ENCODE peak calls at places on chromosomes 5 and 9, in five cellular contexts. H, J, C, S and P are unnamed samples.

GRCh38 chr5:79924936-79925893 is 65.8 kb downstream of the MTX3 start:
- DNase-seq in J (no peak), C (peak; percentile 12), H (no peak), S (no peak), P (no peak)

GRCh38 chr5:16057277-16057676 is 122.3 kb downstream of the MARCHF11 start:
- DNase-seq in H (no peak), C (no peak), J (no peak), S (no peak), P (no peak)

GRCh38 chr9:108166509-108166908 is 676.9 kb upstream of the KLF4 start:
- DNase-seq in H (no peak), J (no peak), C (no peak), S (no peak), P (no peak)

GRCh38 chr5:43802119-43802518 is 199.1 kb downstream of the NNT start:
- DNase-seq in J (no peak), S (no peak), H (no peak), C (no peak), P (no peak)

GRCh38 chr9:70131296-70131695 is 87.6 kb downstream of the MAMDC2 start:
- DNase-seq in H (no peak), S (no peak), C (no peak), J (no peak), P (no peak)

GRCh38 chr9:34010979-34011378 is 37.7 kb downstream of the UBAP2 start:
- DNase-seq in C (peak; percentile 23), S (no peak), J (no peak), H (peak; percentile 8), P (no peak)

GRCh38 chr9:72551306-72551705 is 29.9 kb downstream of the TMC1 start:
- DNase-seq in C (no peak), S (no peak), J (no peak), H (no peak), P (no peak)

GRCh38 chr9:110753734-110754231 is 85.2 kb downstream of the MUSK start:
- DNase-seq in H (no peak), S (no peak), J (no peak), C (no peak), P (no peak)

GRCh38 chr9:127021664-127022337 is 100.6 kb downstream of the ANGPTL2 start:
- DNase-seq in J (peak; percentile 89), H (no peak), S (peak; percentile 89), C (no peak), P (peak; percentile 21)

GRCh38 chr9:131613346-131613745 is 68.0 kb downstream of the PRRT1B start:
- DNase-seq in S (no peak), H (no peak), J (no peak), C (no peak), P (no peak)

GRCh38 chr5:124410539-124410938 is 335.9 kb downstream of the ZNF608 start:
- DNase-seq in J (no peak), C (no peak), S (no peak), H (no peak), P (no peak)

GRCh38 chr9:35548571-35548970 is 56.5 kb upstream of the TESK1 start:
- DNase-seq in J (no peak), S (no peak), H (no peak), C (no peak), P (no peak)

GRCh38 chr5:157280511-157280910 is 14.6 kb downstream of the CYFIP2 start:
- DNase-seq in J (no peak), H (no peak), C (no peak), S (no peak), P (no peak)

GRCh38 chr5:157282150-157282549 is 16.2 kb downstream of the CYFIP2 start:
- DNase-seq in C (no peak), H (no peak), J (no peak), S (no peak), P (no peak)

GRCh38 chr5:157278319-157279037 is 12.6 kb downstream of the CYFIP2 start:
- DNase-seq in H (no peak), S (no peak), C (no peak), J (no peak), P (no peak)

GRCh38 chr5:157280927-157281326 is 15.0 kb downstream of the CYFIP2 start:
- DNase-seq in H (no peak), J (no peak), C (no peak), S (no peak), P (no peak)

DNA sequence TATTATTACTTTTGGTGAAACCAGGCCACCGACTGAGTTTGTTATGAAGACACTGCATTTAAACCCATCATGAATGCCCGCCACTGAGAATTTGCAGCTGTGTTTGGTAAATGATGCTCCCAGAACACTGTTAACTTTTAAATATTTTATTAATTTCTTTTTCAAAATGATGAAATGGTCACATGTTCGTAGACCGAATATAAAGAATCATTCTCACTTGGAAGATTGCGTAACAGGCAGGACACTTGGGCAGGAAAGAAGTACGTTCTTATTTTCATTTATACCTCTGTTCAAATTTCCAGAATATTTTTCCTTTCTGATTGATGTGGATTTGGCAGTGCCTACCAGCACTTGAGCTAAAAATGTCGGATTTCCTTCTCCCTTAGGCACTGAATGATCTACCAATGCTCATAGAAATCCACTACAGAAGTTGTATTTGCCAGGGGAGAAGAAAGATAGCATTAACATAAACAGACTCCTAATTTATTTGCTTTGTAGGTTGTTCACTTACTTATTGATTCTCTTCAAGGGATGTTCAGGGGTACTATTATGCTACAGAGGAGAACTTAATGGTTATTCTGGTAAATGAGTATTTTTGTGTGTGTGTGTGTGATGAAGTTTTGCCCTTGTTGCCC is 13.8 kb downstream of the CYFIP2 start:
- DNase-seq in S (no peak), H (no peak), J (no peak), C (no peak), P (no peak)
- H3K27ac ChIP-seq in S (peak overlapping the region; percentile 57), H (no peak overlapping the region), J (no peak overlapping the region), C (no peak overlapping the region), P (no peak overlapping the region)

GRCh38 chr5:149273950-149274349 is 2.3 kb downstream of the AFAP1L1 start:
- DNase-seq in J (no peak), C (no peak), H (no peak), S (no peak), P (no peak)

GRCh38 chr5:149268928-149269557 is 2.6 kb upstream of the AFAP1L1 start:
- DNase-seq in H (peak; percentile 55), J (no peak), S (no peak), C (peak; percentile 71), P (no peak)

GRCh38 chr5:149273237-149273636 is 1.6 kb downstream of the AFAP1L1 start:
- DNase-seq in H (no peak), C (no peak), J (no peak), S (no peak), P (no peak)

GRCh38 chr5:149271195-149271716 is 403 bp upstream of the AFAP1L1 start:
- DNase-seq in J (peak; percentile 18), S (no peak), C (peak; percentile 31), H (no peak), P (no peak)

GRCh38 chr5:149271717-149272558 is at the start of gene AFAP1L1:
- DNase-seq in J (peak; percentile 80), S (peak; percentile 82), C (peak; percentile 57), H (peak; percentile 23), P (peak; percentile 53)
- H3K4me3 ChIP-seq in J (peak within 1 kb of the TSS; percentile 75), S (peak within 1 kb of the TSS; percentile 73), C (peak within 1 kb of the TSS; percentile 69), H (peak within 1 kb of the TSS; percentile 64), P (peak within 1 kb of the TSS; percentile 63)

GRCh38 chr5:72816297-72817075 is at the start of gene TNPO1:
- DNase-seq in J (peak; percentile 95), C (peak; percentile 92), S (peak; percentile 96), H (peak; percentile 79), P (peak; percentile 86)

GRCh38 chr5:72818866-72819534 is 2.5 kb downstream of the TNPO1 start:
- DNase-seq in H (peak; percentile 37), C (peak; percentile 78), S (peak; percentile 58), J (peak; percentile 60), P (peak; percentile 71)

GRCh38 chr5:72817639-72818266 is 1.3 kb downstream of the TNPO1 start:
- DNase-seq in C (no peak), H (no peak), S (no peak), J (no peak), P (no peak)

GRCh38 chr5:72817076-72817476 is 615 bp downstream of the TNPO1 start:
- DNase-seq in J (peak; percentile 49), H (peak; percentile 7), S (peak; percentile 54), C (peak; percentile 52), P (peak; percentile 74)

DNA sequence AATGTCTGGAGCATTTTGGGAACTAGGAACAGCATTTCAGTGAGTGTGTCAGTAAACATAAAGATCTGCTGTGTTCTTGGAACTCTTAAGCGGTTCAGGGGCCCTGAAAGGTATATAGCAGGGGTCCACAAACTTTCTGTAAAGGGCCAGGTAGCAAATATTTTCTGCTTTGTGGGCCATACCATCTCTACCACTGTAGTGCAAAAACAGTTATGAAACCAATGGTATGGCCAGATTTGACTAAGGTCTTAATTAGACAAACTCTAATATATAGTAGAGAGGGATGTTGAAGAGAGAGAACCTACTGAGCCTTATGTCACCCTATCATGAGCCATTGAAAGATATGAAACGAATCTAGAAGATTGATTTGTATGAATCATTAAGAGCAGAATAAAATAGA is 5.3 kb downstream of the TNPO1 start:
- DNase-seq in H (no peak), C (no peak), J (no peak), S (no peak), P (no peak)
- H3K27ac ChIP-seq in H (no peak overlapping the region), C (no peak overlapping the region), J (peak overlapping the region; percentile 39), S (no peak overlapping the region), P (no peak overlapping the region)

DNA sequence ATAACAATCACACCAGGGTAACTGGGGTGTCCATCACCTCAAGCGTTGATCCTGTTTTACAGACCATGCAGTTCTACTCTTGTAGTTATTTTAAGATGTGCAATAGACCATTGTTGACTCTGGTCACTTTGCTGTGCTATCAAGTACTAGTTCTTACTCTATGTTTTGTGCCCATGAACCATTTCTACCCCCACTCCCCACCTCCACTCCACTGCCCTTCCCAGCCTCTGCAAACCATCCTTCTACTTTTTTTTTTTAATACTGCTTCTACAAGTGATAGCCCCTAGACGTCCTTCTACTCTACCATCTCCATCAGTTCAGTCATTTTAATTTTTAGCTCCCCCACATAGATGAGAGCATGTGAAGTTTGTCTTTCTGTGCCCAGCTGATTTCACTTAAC is 38.8 kb downstream of the EHMT1 start:
- DNase-seq in H (no peak), J (no peak), S (no peak), C (no peak), P (no peak)
- H3K4me3 ChIP-seq in H (no peak overlapping the region), J (no peak overlapping the region), S (no peak overlapping the region), C (no peak overlapping the region), P (no peak overlapping the region)

GRCh38 chr5:54470191-54470590 is 14.7 kb downstream of the HSPB3 start:
- DNase-seq in J (no peak), H (no peak), S (no peak), C (no peak), P (no peak)
- H3K27ac ChIP-seq in J (peak overlapping the region; percentile 3), H (no peak overlapping the region), S (peak overlapping the region; percentile 76), C (no peak overlapping the region), P (peak overlapping the region; percentile 36)